ENCODE peak calls at places on chromosomes 2 and 18, in seven cellular contexts. G, D, R, O, V, Q and B are unnamed samples.

GRCh38 chr2:56816666-56817065 is 632.9 kb downstream of the CCDC85A start:
- DNase-seq in Q (no peak), G (no peak), O (no peak), D (no peak), V (no peak), R (no peak), B (no peak)

GRCh38 chr18:525066-525797 is 24.7 kb upstream of the COLEC12 start:
- DNase-seq in G (no peak), V (no peak), O (peak; percentile 55), D (no peak), R (peak; percentile 81), Q (no peak), B (no peak)

GRCh38 chr2:168233166-168233565 is 14.2 kb downstream of the STK39 start:
- DNase-seq in V (no peak), Q (no peak), O (no peak), D (no peak), R (no peak), G (no peak), B (no peak)

GRCh38 chr2:33577660-33578059 is 21.4 kb downstream of the FAM98A start:
- DNase-seq in V (no peak), O (no peak), G (no peak), R (peak; percentile 32), Q (no peak), D (no peak), B (no peak)

GRCh38 chr2:48548871-48549270 is 18.9 kb downstream of the STON1 start:
- DNase-seq in O (no peak), V (no peak), D (no peak), Q (no peak), G (no peak), R (peak; percentile 62), B (no peak)

GRCh38 chr2:208356846-208357574 is 49.6 kb upstream of the PTH2R start:
- DNase-seq in D (no peak), O (no peak), Q (no peak), G (no peak), V (no peak), R (no peak), B (no peak)

GRCh38 chr18:23369231-23369630 is 83.9 kb upstream of the RIOK3 start:
- DNase-seq in Q (no peak), R (no peak), G (no peak), V (no peak), O (no peak), D (no peak), B (no peak)

GRCh38 chr2:111226797-111227700 is 106.3 kb downstream of the BCL2L11 start:
- DNase-seq in V (no peak), R (peak; percentile 37), G (no peak), Q (peak; percentile 21), O (no peak), D (no peak), B (peak; percentile 47)

GRCh38 chr18:28267878-28268625 is 91.1 kb upstream of the CDH2 start:
- DNase-seq in D (no peak), G (no peak), R (peak; percentile 31), O (peak; percentile 10), Q (no peak), V (no peak), B (no peak)

GRCh38 chr2:95231723-95232122 is 24.4 kb downstream of the ZNF892 start:
- DNase-seq in O (peak; percentile 66), V (peak; percentile 69), D (no peak), Q (peak; percentile 93), G (peak; percentile 55), R (peak; percentile 55), B (peak; percentile 64)

GRCh38 chr2:38317725-38318124 is 59.3 kb downstream of the ATL2 start:
- DNase-seq in D (no peak), Q (no peak), G (no peak), R (no peak), V (no peak), O (no peak), B (no peak)
- TF ChIP-seq POLR2A in D (no peak), Q (no peak), G (no peak), R (no peak), V (no peak), O (no peak), B (no peak)

GRCh38 chr2:177212895-177213856 is 582 bp downstream of the HNRNPA3 start:
- DNase-seq in G (peak; percentile 96), V (peak; percentile 95), Q (peak; percentile 96), R (peak; percentile 87), D (peak; percentile 96), O (peak; percentile 73), B (peak; percentile 92)
- TF ChIP-seq POLR2A in G (peak; percentile 51), V (no peak), Q (peak; percentile 37), R (peak; percentile 66), D (no peak), O (peak; percentile 39), B (no peak)

GRCh38 chr2:86037795-86038192 is 67.9 kb downstream of the POLR1A start:
- DNase-seq in R (no peak), O (no peak), D (no peak), V (no peak), G (no peak), Q (no peak), B (no peak)

GRCh38 chr2:86036790-86037138 is 68.9 kb downstream of the POLR1A start:
- DNase-seq in Q (no peak), G (no peak), R (no peak), V (no peak), O (no peak), D (no peak), B (no peak)

GRCh38 chr2:86037141-86037794 is 68.4 kb downstream of the POLR1A start:
- DNase-seq in V (peak; percentile 49), G (peak; percentile 87), R (peak; percentile 92), Q (peak; percentile 61), O (no peak), D (peak; percentile 72), B (peak; percentile 69)

GRCh38 chr2:86035371-86035882 is 70.3 kb downstream of the POLR1A start:
- DNase-seq in R (no peak), O (no peak), G (no peak), Q (no peak), D (no peak), V (no peak), B (no peak)

GRCh38 chr2:86035883-86036789 is 69.5 kb downstream of the POLR1A start:
- DNase-seq in D (no peak), Q (peak; percentile 95), O (peak; percentile 69), G (peak; percentile 87), V (peak; percentile 80), R (peak; percentile 86), B (peak; percentile 66)
- TF ChIP-seq POLR2A in D (no peak), Q (no peak), O (no peak), G (peak; percentile 52), V (no peak), R (no peak), B (no peak)

GRCh38 chr18:9334351-9335254 is at the start of gene TWSG1:
- DNase-seq in O (peak; percentile 95), G (peak; percentile 94), R (peak; percentile 93), V (peak; percentile 94), D (peak; percentile 98), Q (peak; percentile 96), B (peak; percentile 99)
- TF ChIP-seq POLR2A in O (peak; percentile 89), G (peak; percentile 65), R (no peak), V (peak; percentile 55), D (peak; percentile 23), Q (peak; percentile 17), B (peak; percentile 41)

GRCh38 chr2:3598912-3599854 is 4.3 kb downstream of the COLEC11 start:
- DNase-seq in D (no peak), O (no peak), R (no peak), Q (peak; percentile 70), G (peak; percentile 48), V (no peak), B (no peak)

GRCh38 chr2:3603536-3604206 is 8.8 kb downstream of the COLEC11 start:
- DNase-seq in Q (no peak), G (peak; percentile 44), D (no peak), R (no peak), V (no peak), O (no peak), B (no peak)

GRCh38 chr2:3602553-3603339 is 7.8 kb downstream of the COLEC11 start:
- DNase-seq in O (no peak), G (peak; percentile 51), D (peak; percentile 36), R (no peak), Q (no peak), V (no peak), B (no peak)

GRCh38 chr2:3600256-3600855 is 5.4 kb downstream of the COLEC11 start:
- DNase-seq in Q (no peak), O (no peak), V (no peak), D (peak; percentile 58), G (no peak), R (no peak), B (no peak)

DNA sequence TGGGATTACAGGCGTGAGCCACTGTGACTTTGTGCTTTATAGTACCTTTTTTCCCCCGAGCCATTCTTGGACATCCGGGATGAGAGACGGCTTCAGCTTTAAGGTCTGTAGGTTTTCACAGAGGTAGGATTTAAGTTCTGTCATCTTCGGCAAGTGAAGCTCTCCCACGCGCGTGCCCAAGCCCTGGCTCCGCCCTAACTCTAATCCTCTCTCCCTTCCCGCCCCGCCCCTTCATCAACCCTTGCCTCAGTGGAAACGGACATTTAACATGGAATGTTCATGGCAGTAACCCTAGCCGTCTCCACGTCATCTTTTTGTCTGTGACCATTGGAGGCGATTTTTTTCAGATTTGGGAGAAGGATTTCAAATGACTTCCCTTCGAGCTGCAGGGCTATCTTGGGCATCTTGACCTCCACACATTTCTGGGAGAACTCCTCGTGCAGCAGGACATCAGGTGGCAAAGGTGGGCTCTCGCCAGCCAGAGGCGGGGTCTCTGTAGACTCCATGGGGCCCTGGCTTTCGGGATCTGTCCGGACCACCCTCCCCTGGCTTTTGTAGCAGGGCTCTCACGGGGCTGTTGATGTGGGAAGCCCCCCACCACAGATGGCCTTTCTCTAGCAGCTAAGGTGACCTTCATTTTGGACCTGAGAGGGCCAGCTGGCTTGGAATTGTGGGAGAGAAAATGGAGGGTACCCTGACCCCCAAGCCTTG is 6.8 kb downstream of the COLEC11 start:
- DNase-seq in V (no peak), G (peak; percentile 46), D (no peak), Q (no peak), O (no peak), R (no peak), B (no peak)
- TF ChIP-seq POLR2A in V (no peak), G (no peak), D (no peak), Q (no peak), O (no peak), R (no peak), B (no peak)

DNA sequence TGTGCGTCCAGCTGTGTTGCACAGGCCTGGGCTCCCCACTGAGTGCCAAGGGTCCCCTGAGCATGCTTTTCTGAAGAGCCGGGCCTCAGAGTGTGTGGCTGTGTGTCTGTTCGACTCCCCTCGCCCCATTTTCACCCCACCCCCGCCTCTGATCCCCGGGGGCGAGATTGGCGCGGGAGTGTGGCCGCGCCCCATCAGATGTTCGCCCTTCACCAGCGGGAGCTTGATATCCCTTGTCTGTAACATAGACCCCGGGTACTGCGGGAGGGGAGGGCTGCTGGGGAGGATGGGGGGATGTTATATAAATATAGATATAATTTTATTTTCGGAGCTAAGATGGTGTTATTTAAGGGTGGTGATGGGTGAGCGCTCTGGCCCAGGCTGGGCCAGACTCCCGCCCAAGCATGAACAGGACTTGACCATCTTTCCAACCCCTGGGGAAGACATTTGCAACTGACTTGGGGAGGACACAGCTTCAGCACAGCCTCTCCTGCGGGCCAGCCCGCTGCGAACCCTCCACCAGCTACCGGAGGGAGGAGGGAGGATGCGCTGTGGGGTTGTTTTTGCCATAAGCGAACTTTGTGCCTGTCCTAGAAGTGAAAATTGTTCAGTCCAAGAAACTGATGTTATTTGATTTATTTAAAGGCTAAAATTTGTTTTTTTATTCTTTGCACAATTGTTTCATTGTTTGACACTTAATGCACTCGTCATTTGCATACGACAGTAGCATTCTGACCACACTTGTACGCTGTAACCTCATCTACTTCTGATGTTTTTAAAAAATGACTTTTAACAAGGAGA is 1.6 kb downstream of the RHOB start:
- DNase-seq in Q (no peak), G (peak; percentile 74), R (peak; percentile 19), O (no peak), V (no peak), D (peak; percentile 81), B (no peak)
- TF ChIP-seq POLR2A in Q (no peak), G (peak; percentile 43), R (peak; percentile 65), O (no peak), V (peak; percentile 35), D (peak; percentile 34), B (no peak)